ENCODE peak calls at places on chromosomes 1 and 21, in seven cellular contexts. One of them, this sample, is unnamed.

GRCh38 chr1:193479187-193479586 is 292.8 kb upstream of the B3GALT2 start:
- DNase-seq in heart left ventricle: no peak
- DNase-seq in uterus: no peak
- DNase-seq in CD8-positive, alpha-beta memory T cell: peak; percentile 88
- DNase-seq in esophagus squamous epithelium: peak; percentile 0
- DNase-seq in GM12878: peak; percentile 81
- DNase-seq in upper lobe of right lung: no peak
- DNase-seq in this sample: no peak

GRCh38 chr1:155485945-155486344 is 76.7 kb downstream of the ASH1L start:
- DNase-seq in CD8-positive, alpha-beta memory T cell: no peak
- DNase-seq in upper lobe of right lung: no peak
- DNase-seq in esophagus squamous epithelium: no peak
- DNase-seq in GM12878: peak; percentile 25
- DNase-seq in heart left ventricle: no peak
- DNase-seq in uterus: no peak
- DNase-seq in this sample: no peak

GRCh38 chr21:37558676-37559204 is 192.2 kb downstream of the DYRK1A start:
- DNase-seq in uterus: no peak
- DNase-seq in CD8-positive, alpha-beta memory T cell: no peak
- DNase-seq in GM12878: no peak
- DNase-seq in esophagus squamous epithelium: no peak
- DNase-seq in upper lobe of right lung: no peak
- DNase-seq in heart left ventricle: no peak
- DNase-seq in this sample: no peak

GRCh38 chr1:246333855-246334254 is 173.2 kb downstream of the SMYD3 start:
- DNase-seq in upper lobe of right lung: no peak
- DNase-seq in GM12878: no peak
- DNase-seq in uterus: no peak
- DNase-seq in esophagus squamous epithelium: no peak
- DNase-seq in heart left ventricle: no peak
- DNase-seq in CD8-positive, alpha-beta memory T cell: no peak
- DNase-seq in this sample: no peak

GRCh38 chr1:96116707-96117106 is 604.9 kb upstream of the PTBP2 start:
- DNase-seq in heart left ventricle: no peak
- DNase-seq in upper lobe of right lung: no peak
- DNase-seq in uterus: no peak
- DNase-seq in CD8-positive, alpha-beta memory T cell: no peak
- DNase-seq in esophagus squamous epithelium: no peak
- DNase-seq in GM12878: no peak
- DNase-seq in this sample: no peak

GRCh38 chr1:33257759-33258712 is 1.7 kb downstream of the ZNF362 start:
- DNase-seq in GM12878: no peak
- DNase-seq in CD8-positive, alpha-beta memory T cell: no peak
- DNase-seq in esophagus squamous epithelium: no peak
- DNase-seq in upper lobe of right lung: no peak
- DNase-seq in heart left ventricle: no peak
- DNase-seq in uterus: no peak
- DNase-seq in this sample: no peak

GRCh38 chr1:57858740-57859139 is 434.9 kb upstream of the DAB1 start:
- DNase-seq in upper lobe of right lung: no peak
- DNase-seq in uterus: no peak
- DNase-seq in CD8-positive, alpha-beta memory T cell: no peak
- DNase-seq in GM12878: no peak
- DNase-seq in esophagus squamous epithelium: no peak
- DNase-seq in heart left ventricle: no peak
- DNase-seq in this sample: no peak

GRCh38 chr1:222331340-222331739 is 216.6 kb downstream of the HHIPL2 start:
- DNase-seq in heart left ventricle: no peak
- DNase-seq in uterus: no peak
- DNase-seq in CD8-positive, alpha-beta memory T cell: no peak
- DNase-seq in GM12878: no peak
- DNase-seq in upper lobe of right lung: no peak
- DNase-seq in esophagus squamous epithelium: no peak
- DNase-seq in this sample: no peak

GRCh38 chr1:228400692-228401454 is 5.8 kb downstream of the TRIM11 start:
- DNase-seq in CD8-positive, alpha-beta memory T cell: no peak
- DNase-seq in uterus: no peak
- DNase-seq in esophagus squamous epithelium: no peak
- DNase-seq in upper lobe of right lung: peak; percentile 49
- DNase-seq in heart left ventricle: no peak
- DNase-seq in GM12878: no peak
- DNase-seq in this sample: no peak

GRCh38 chr1:153509036-153509435 is 26.8 kb downstream of the S100A6 start:
- DNase-seq in CD8-positive, alpha-beta memory T cell: no peak
- DNase-seq in esophagus squamous epithelium: no peak
- DNase-seq in GM12878: no peak
- DNase-seq in uterus: no peak
- DNase-seq in heart left ventricle: no peak
- DNase-seq in upper lobe of right lung: no peak
- DNase-seq in this sample: no peak

GRCh38 chr1:7869136-7869905 is 16.5 kb upstream of the UTS2 start:
- DNase-seq in heart left ventricle: no peak
- DNase-seq in uterus: no peak
- DNase-seq in GM12878: no peak
- DNase-seq in CD8-positive, alpha-beta memory T cell: no peak
- DNase-seq in esophagus squamous epithelium: no peak
- DNase-seq in upper lobe of right lung: no peak
- DNase-seq in this sample: no peak

GRCh38 chr1:176801553-176802020 is 338.6 kb downstream of the PAPPA2 start:
- DNase-seq in CD8-positive, alpha-beta memory T cell: no peak
- DNase-seq in uterus: peak; percentile 22
- DNase-seq in GM12878: no peak
- DNase-seq in upper lobe of right lung: no peak
- DNase-seq in heart left ventricle: no peak
- DNase-seq in esophagus squamous epithelium: no peak
- DNase-seq in this sample: no peak

GRCh38 chr1:219128957-219129356 is 44.7 kb upstream of the LYPLAL1 start:
- DNase-seq in heart left ventricle: no peak
- DNase-seq in GM12878: no peak
- DNase-seq in CD8-positive, alpha-beta memory T cell: no peak
- DNase-seq in upper lobe of right lung: no peak
- DNase-seq in esophagus squamous epithelium: no peak
- DNase-seq in uterus: no peak
- DNase-seq in this sample: no peak

GRCh38 chr21:32524010-32524719 is 61.2 kb downstream of the TCP10L start:
- DNase-seq in heart left ventricle: peak; percentile 61
- DNase-seq in uterus: peak; percentile 63
- DNase-seq in CD8-positive, alpha-beta memory T cell: no peak
- DNase-seq in GM12878: no peak
- DNase-seq in esophagus squamous epithelium: no peak
- DNase-seq in upper lobe of right lung: no peak
- DNase-seq in this sample: no peak

GRCh38 chr1:57222307-57222706 is 201.6 kb downstream of the DAB1 start:
- DNase-seq in esophagus squamous epithelium: no peak
- DNase-seq in GM12878: no peak
- DNase-seq in upper lobe of right lung: no peak
- DNase-seq in uterus: no peak
- DNase-seq in heart left ventricle: no peak
- DNase-seq in CD8-positive, alpha-beta memory T cell: no peak
- DNase-seq in this sample: no peak

GRCh38 chr1:178645157-178645825 is 79.8 kb upstream of the RALGPS2 start:
- DNase-seq in heart left ventricle: no peak
- DNase-seq in uterus: no peak
- DNase-seq in esophagus squamous epithelium: no peak
- DNase-seq in upper lobe of right lung: no peak
- DNase-seq in GM12878: no peak
- DNase-seq in CD8-positive, alpha-beta memory T cell: no peak
- DNase-seq in this sample: no peak

GRCh38 chr1:76137746-76138145 is 63.2 kb downstream of the ST6GALNAC3 start:
- DNase-seq in uterus: no peak
- DNase-seq in upper lobe of right lung: no peak
- DNase-seq in esophagus squamous epithelium: no peak
- DNase-seq in heart left ventricle: no peak
- DNase-seq in GM12878: no peak
- DNase-seq in CD8-positive, alpha-beta memory T cell: no peak
- DNase-seq in this sample: no peak

GRCh38 chr21:44909719-44910118 is 11.0 kb downstream of the ITGB2 start:
- DNase-seq in esophagus squamous epithelium: no peak
- DNase-seq in upper lobe of right lung: no peak
- DNase-seq in GM12878: no peak
- DNase-seq in uterus: no peak
- DNase-seq in CD8-positive, alpha-beta memory T cell: no peak
- DNase-seq in heart left ventricle: no peak
- DNase-seq in this sample: no peak

GRCh38 chr1:53128401-53128800 is 14.0 kb downstream of the SLC1A7 start:
- DNase-seq in GM12878: no peak
- DNase-seq in heart left ventricle: no peak
- DNase-seq in CD8-positive, alpha-beta memory T cell: no peak
- DNase-seq in esophagus squamous epithelium: no peak
- DNase-seq in uterus: no peak
- DNase-seq in upper lobe of right lung: peak; percentile 6
- DNase-seq in this sample: no peak

GRCh38 chr1:37656881-37657280 is 22.2 kb upstream of the RSPO1 start:
- DNase-seq in heart left ventricle: no peak
- DNase-seq in GM12878: no peak
- DNase-seq in CD8-positive, alpha-beta memory T cell: no peak
- DNase-seq in upper lobe of right lung: no peak
- DNase-seq in uterus: no peak
- DNase-seq in esophagus squamous epithelium: no peak
- DNase-seq in this sample: no peak

GRCh38 chr1:8311068-8311718 is 6.7 kb upstream of the SLC45A1 start:
- DNase-seq in GM12878: no peak
- DNase-seq in upper lobe of right lung: no peak
- DNase-seq in CD8-positive, alpha-beta memory T cell: no peak
- DNase-seq in heart left ventricle: no peak
- DNase-seq in uterus: no peak
- DNase-seq in esophagus squamous epithelium: no peak
- DNase-seq in this sample: no peak

GRCh38 chr1:47824297-47824696 is 172.9 kb downstream of the TRABD2B start:
- DNase-seq in heart left ventricle: no peak
- DNase-seq in upper lobe of right lung: no peak
- DNase-seq in esophagus squamous epithelium: no peak
- DNase-seq in uterus: no peak
- DNase-seq in CD8-positive, alpha-beta memory T cell: no peak
- DNase-seq in GM12878: no peak
- DNase-seq in this sample: no peak

DNA sequence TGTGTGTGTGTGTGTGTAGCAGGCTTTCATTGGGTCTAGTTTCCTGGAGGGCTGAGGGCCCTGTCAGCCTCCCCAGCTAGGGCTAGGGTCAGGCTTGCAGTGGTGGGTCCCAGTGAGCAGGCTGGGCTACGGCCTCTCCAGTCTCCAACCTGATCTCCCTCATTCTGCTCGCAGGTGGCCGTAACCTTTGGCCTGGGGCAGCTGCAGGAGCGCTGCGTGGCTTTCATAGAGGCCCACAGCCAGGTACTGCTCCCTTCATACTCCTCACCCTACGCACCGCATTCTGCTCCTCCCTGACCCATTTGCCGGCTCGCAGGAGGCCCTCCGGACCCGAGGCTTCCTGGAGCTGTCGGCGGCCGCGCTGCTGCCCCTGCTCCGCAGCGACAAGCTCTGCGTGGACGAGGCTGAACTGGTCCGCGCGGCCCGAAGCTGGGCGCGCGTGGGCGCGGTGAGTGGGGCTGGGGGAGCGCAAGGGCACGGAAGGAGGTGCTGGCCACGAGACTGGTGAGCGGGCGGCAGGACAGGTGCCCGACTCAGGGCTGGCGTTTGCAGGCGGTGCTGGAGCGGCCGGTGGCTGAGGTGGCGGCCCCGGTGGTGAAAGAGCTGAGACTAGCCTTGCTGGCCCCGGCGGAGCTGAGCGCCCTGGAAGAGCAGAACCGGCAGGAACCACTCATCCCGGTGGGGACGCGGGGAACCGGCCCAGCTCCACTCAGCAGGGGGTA is 4.7 kb downstream of the BTBD19 start:
- DNase-seq in esophagus squamous epithelium: no peak
- DNase-seq in GM12878: no peak
- DNase-seq in CD8-positive, alpha-beta memory T cell: no peak
- DNase-seq in upper lobe of right lung: peak; percentile 73
- DNase-seq in uterus: no peak
- DNase-seq in heart left ventricle: no peak
- DNase-seq in this sample: no peak
- H3K27ac ChIP-seq in esophagus squamous epithelium: peak overlapping the region; percentile 88
- H3K27ac ChIP-seq in GM12878: peak overlapping the region; percentile 71
- H3K27ac ChIP-seq in CD8-positive, alpha-beta memory T cell: no peak overlapping the region
- H3K27ac ChIP-seq in upper lobe of right lung: peak overlapping the region; percentile 87
- H3K27ac ChIP-seq in uterus: peak overlapping the region; percentile 99
- H3K27ac ChIP-seq in heart left ventricle: peak overlapping the region; percentile 88
- H3K27ac ChIP-seq in this sample: peak overlapping the region; percentile 85

GRCh38 chr1:42822833-42823392 is 5.7 kb upstream of the SVBP start:
- DNase-seq in CD8-positive, alpha-beta memory T cell: no peak
- DNase-seq in esophagus squamous epithelium: no peak
- DNase-seq in heart left ventricle: no peak
- DNase-seq in GM12878: no peak
- DNase-seq in uterus: no peak
- DNase-seq in upper lobe of right lung: no peak
- DNase-seq in this sample: no peak
- H3K27ac ChIP-seq in CD8-positive, alpha-beta memory T cell: no peak overlapping the region
- H3K27ac ChIP-seq in esophagus squamous epithelium: peak overlapping the region; percentile 22
- H3K27ac ChIP-seq in heart left ventricle: no peak overlapping the region
- H3K27ac ChIP-seq in GM12878: no peak overlapping the region
- H3K27ac ChIP-seq in uterus: no peak overlapping the region
- H3K27ac ChIP-seq in upper lobe of right lung: no peak overlapping the region
- H3K27ac ChIP-seq in this sample: no peak overlapping the region

GRCh38 chr1:157181790-157182189 is 43.6 kb upstream of the ETV3 start:
- DNase-seq in esophagus squamous epithelium: no peak
- DNase-seq in CD8-positive, alpha-beta memory T cell: no peak
- DNase-seq in upper lobe of right lung: no peak
- DNase-seq in uterus: no peak
- DNase-seq in GM12878: no peak
- DNase-seq in heart left ventricle: no peak
- DNase-seq in this sample: no peak
- H3K27ac ChIP-seq in esophagus squamous epithelium: no peak overlapping the region
- H3K27ac ChIP-seq in CD8-positive, alpha-beta memory T cell: no peak overlapping the region
- H3K27ac ChIP-seq in upper lobe of right lung: no peak overlapping the region
- H3K27ac ChIP-seq in uterus: no peak overlapping the region
- H3K27ac ChIP-seq in GM12878: peak overlapping the region; percentile 66
- H3K27ac ChIP-seq in heart left ventricle: no peak overlapping the region
- H3K27ac ChIP-seq in this sample: no peak overlapping the region

DNA sequence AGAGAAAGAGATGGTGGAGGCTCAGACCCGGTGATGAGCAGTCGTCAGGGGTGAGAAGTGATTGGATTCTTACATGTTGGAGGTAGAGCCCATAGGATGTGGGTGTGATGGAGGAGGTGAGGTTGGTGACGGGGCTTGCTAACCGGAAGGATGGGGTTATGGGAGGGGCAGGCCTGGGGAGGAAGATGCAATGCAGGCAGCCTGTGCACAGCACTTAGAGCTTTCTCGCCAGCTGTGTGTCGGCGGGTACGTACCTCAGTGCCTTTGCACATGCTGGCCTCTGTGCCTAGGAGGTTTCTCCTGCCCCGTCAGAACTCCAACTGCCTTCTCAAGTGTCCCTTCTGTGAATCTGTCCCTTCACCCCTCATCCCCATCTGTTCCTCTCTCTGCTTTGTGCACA is 2.9 kb upstream of the BSND start:
- DNase-seq in esophagus squamous epithelium: no peak
- DNase-seq in GM12878: no peak
- DNase-seq in uterus: no peak
- DNase-seq in heart left ventricle: no peak
- DNase-seq in upper lobe of right lung: no peak
- DNase-seq in CD8-positive, alpha-beta memory T cell: peak; percentile 70
- DNase-seq in this sample: no peak
- H3K27ac ChIP-seq in esophagus squamous epithelium: no peak overlapping the region
- H3K27ac ChIP-seq in GM12878: no peak overlapping the region
- H3K27ac ChIP-seq in uterus: no peak overlapping the region
- H3K27ac ChIP-seq in heart left ventricle: no peak overlapping the region
- H3K27ac ChIP-seq in upper lobe of right lung: no peak overlapping the region
- H3K27ac ChIP-seq in CD8-positive, alpha-beta memory T cell: no peak overlapping the region
- H3K27ac ChIP-seq in this sample: no peak overlapping the region